ENCODE peak calls at places on chromosomes 13 and 19, in nine cellular contexts. T, B, R, I, N, Q, O, S and K are unnamed samples.

GRCh38 chr19:7971553-7972520 is 28.4 kb upstream of the TIMM44 start:
- DNase-seq in T (no peak), B (no peak), R (no peak), I (no peak), N (no peak), Q (no peak), O (no peak), S (no peak), K (no peak)

GRCh38 chr19:5948697-5949564 is 29.0 kb downstream of the RANBP3 start:
- DNase-seq in T (no peak), B (no peak), R (no peak), I (no peak), N (no peak), Q (peak), O (no peak), S (no peak), K (no peak)

GRCh38 chr19:46975011-46975917 is 44.4 kb upstream of the NPAS1 start:
- DNase-seq in T (no peak), B (no peak), R (no peak), I (no peak), N (no peak), Q (no peak), O (no peak), S (peak), K (no peak)

GRCh38 chr13:21542563-21542962 is 61.4 kb downstream of the MICU2 start:
- DNase-seq in T (no peak), B (no peak), R (no peak), I (no peak), N (no peak), Q (no peak), O (no peak), S (peak), K (no peak)

GRCh38 chr19:46383846-46384245 is 29.5 kb downstream of the CCDC8 start:
- DNase-seq in T (no peak), B (no peak), R (peak), I (no peak), N (no peak), Q (no peak), O (no peak), S (no peak), K (no peak)

GRCh38 chr19:5804516-5805464 is at the start of gene NRTN:
- DNase-seq in T (no peak), B (no peak), R (peak), I (no peak), N (peak), Q (peak), O (no peak), S (no peak), K (peak)

GRCh38 chr13:108944760-108945159 is 315.3 kb downstream of the MYO16 start:
- DNase-seq in T (no peak), B (no peak), R (no peak), I (no peak), N (no peak), Q (no peak), O (no peak), S (no peak), K (no peak)

GRCh38 chr19:19120308-19121156 is 17.7 kb downstream of the TMEM161A start:
- DNase-seq in T (peak), B (peak), R (peak), I (no peak), N (no peak), Q (peak), O (peak), S (peak), K (peak)

GRCh38 chr13:36475468-36475867 is 43.2 kb downstream of the CCNA1 start:
- DNase-seq in T (no peak), B (no peak), R (peak), I (no peak), N (no peak), Q (peak), O (no peak), S (peak), K (peak)

GRCh38 chr19:57434386-57435061 is 601 bp upstream of the ZNF749 start:
- DNase-seq in T (no peak), B (no peak), R (peak), I (peak), N (no peak), Q (no peak), O (no peak), S (no peak), K (no peak)

GRCh38 chr19:55172741-55173140 is 6.3 kb upstream of the DNAAF3 start:
- DNase-seq in T (no peak), B (no peak), R (peak), I (peak), N (no peak), Q (peak), O (no peak), S (peak), K (peak)

GRCh38 chr13:96822900-96823299 is 171.4 kb downstream of the OXGR1 start:
- DNase-seq in T (no peak), B (no peak), R (peak), I (no peak), N (peak), Q (peak), O (no peak), S (peak), K (peak)